ENCODE peak calls at places on chromosome 14, in eight cellular contexts. I is prostate gland, J is lower leg skin, Z is GM12892, K is GM12878, W is tibial nerve, U is esophagus squamous epithelium, H is sigmoid colon. N is an unnamed sample.
A peak's percentile ranks its signal among the peaks of the same experiment; 100 is the strongest.

GRCh38 chr14:94079891-94080605 is 954 bp downstream of the DDX24 start:
- DNase-seq in I (no peak), J (no peak), Z (no peak), K (no peak), W (no peak), U (no peak), H (no peak), N (no peak)

GRCh38 chr14:68255697-68256178 is 436.2 kb downstream of the RAD51B start:
- DNase-seq in I (no peak), J (no peak), Z (no peak), K (no peak), W (no peak), U (no peak), H (no peak), N (no peak)

GRCh38 chr14:98984719-98985041 is 287.3 kb downstream of the BCL11B start:
- DNase-seq in I (no peak), J (no peak), Z (no peak), K (no peak), W (no peak), U (no peak), H (no peak), N (no peak)

GRCh38 chr14:51507556-51508511 is 143.9 kb upstream of the FRMD6 start:
- DNase-seq in I (peak; percentile 62), J (peak; percentile 43), Z (no peak), K (no peak), W (peak; percentile 56), U (no peak), H (peak; percentile 89), N (no peak)

GRCh38 chr14:37118673-37119366 is 53.6 kb downstream of the SLC25A21 start:
- DNase-seq in I (no peak), J (no peak), Z (no peak), K (no peak), W (no peak), U (no peak), H (no peak), N (no peak)

GRCh38 chr14:53384536-53384935 is 231.4 kb upstream of the DDHD1 start:
- DNase-seq in I (no peak), J (no peak), Z (no peak), K (no peak), W (no peak), U (no peak), H (no peak), N (no peak)

GRCh38 chr14:80867091-80867490 is 74.4 kb downstream of the CEP128 start:
- DNase-seq in I (no peak), J (no peak), Z (no peak), K (no peak), W (no peak), U (no peak), H (no peak), N (no peak)

GRCh38 chr14:67536087-67536486 is 3.0 kb downstream of the PLEKHH1 start:
- DNase-seq in I (no peak), J (no peak), Z (no peak), K (no peak), W (no peak), U (no peak), H (peak; percentile 8), N (no peak)

GRCh38 chr14:100531591-100532121 is 55.6 kb downstream of the BEGAIN start:
- DNase-seq in I (no peak), J (no peak), Z (peak; percentile 5), K (no peak), W (no peak), U (no peak), H (peak; percentile 57), N (no peak)

GRCh38 chr14:32650030-32650429 is 288.6 kb upstream of the NPAS3 start:
- DNase-seq in I (no peak), J (no peak), Z (no peak), K (no peak), W (no peak), U (no peak), H (no peak), N (no peak)

GRCh38 chr14:80356413-80356812 is 145.1 kb upstream of the DIO2 start:
- DNase-seq in I (no peak), J (no peak), Z (no peak), K (no peak), W (no peak), U (no peak), H (no peak), N (no peak)

GRCh38 chr14:102256691-102257090 is 48.3 kb downstream of the MOK start:
- DNase-seq in I (no peak), J (no peak), Z (no peak), K (no peak), W (no peak), U (no peak), H (no peak), N (no peak)

GRCh38 chr14:68523994-68524725 is 268.7 kb downstream of the ZFP36L1 start:
- DNase-seq in I (no peak), J (peak; percentile 62), Z (no peak), K (no peak), W (no peak), U (no peak), H (no peak), N (no peak)

GRCh38 chr14:100246136-100246535 is 7.2 kb downstream of the YY1 start:
- DNase-seq in I (no peak), J (no peak), Z (no peak), K (no peak), W (no peak), U (no peak), H (no peak), N (no peak)

GRCh38 chr14:54589076-54589475 is 22.1 kb downstream of the SAMD4A start:
- DNase-seq in I (no peak), J (no peak), Z (no peak), K (no peak), W (no peak), U (no peak), H (no peak), N (no peak)

GRCh38 chr14:100429537-100429936 is 106.4 kb downstream of the SLC25A47 start:
- DNase-seq in I (no peak), J (no peak), Z (no peak), K (no peak), W (no peak), U (no peak), H (peak; percentile 32), N (no peak)

GRCh38 chr14:95231966-95232365 is 74.6 kb upstream of the DICER1 start:
- DNase-seq in I (no peak), J (no peak), Z (no peak), K (no peak), W (no peak), U (no peak), H (no peak), N (no peak)

GRCh38 chr14:95315156-95315555 is 4.6 kb downstream of the CLMN start:
- DNase-seq in I (no peak), J (no peak), Z (no peak), K (no peak), W (no peak), U (no peak), H (no peak), N (no peak)

GRCh38 chr14:31261859-31262739 is 54.5 kb upstream of the HECTD1 start:
- DNase-seq in I (no peak), J (peak; percentile 61), Z (no peak), K (peak; percentile 37), W (peak; percentile 83), U (no peak), H (peak; percentile 65), N (no peak)

GRCh38 chr14:100317897-100318808 is 5.0 kb upstream of the SLC25A47 start:
- DNase-seq in I (peak; percentile 49), J (no peak), Z (peak; percentile 88), K (no peak), W (peak; percentile 52), U (no peak), H (peak; percentile 87), N (no peak)

GRCh38 chr14:92651793-92652382 is 96.5 kb downstream of the LGMN start:
- DNase-seq in I (no peak), J (peak; percentile 49), Z (peak; percentile 50), K (no peak), W (peak; percentile 43), U (no peak), H (peak; percentile 85), N (no peak)
- TF ChIP-seq POLR2A in I (no peak), J (no peak), Z (peak; percentile 56), K (no peak), W (no peak), U (no peak), H (no peak), N (no peak)

DNA sequence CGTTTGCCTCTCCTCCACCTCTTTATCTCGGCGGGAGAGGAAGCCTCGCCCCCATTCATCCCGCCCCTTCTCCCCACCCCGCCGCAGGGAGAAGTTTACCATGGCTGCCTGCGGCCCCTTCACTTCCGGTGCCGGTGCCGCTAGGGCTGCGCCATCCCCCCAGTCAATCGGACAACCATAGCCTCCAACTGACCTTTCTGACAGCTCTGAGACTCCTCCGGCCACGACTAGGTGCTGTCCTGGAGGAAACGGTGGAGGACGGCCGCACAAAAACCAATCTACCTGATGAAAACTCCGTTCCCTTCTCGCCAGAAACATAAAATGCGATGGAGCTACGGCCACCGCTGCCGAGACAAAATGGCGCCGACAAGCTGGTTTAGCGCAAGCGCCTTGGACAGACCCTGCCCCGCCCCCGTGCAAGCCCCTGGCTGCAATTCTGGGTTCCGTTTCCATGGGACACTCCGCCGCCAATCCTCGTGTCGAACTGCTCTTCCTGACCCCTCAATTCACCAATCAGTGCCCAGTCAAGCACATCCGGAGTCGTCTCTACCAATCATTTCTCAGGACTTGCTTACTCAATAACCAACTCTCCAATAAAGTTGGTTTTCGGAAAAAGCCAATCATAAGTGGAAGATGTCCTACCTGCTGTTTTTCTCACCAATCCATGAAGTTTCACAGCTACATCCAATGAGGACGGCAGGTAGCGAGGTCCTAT is 436 bp upstream of the ARID4A start:
- DNase-seq in I (peak; percentile 99), J (peak; percentile 99), Z (peak; percentile 82), K (peak; percentile 100), W (peak; percentile 96), U (peak; percentile 94), H (peak; percentile 99), N (peak; percentile 78)
- TF ChIP-seq POLR2A in I (peak; percentile 53), J (peak; percentile 85), Z (peak; percentile 85), K (peak; percentile 85), W (peak; percentile 59), U (no peak), H (peak; percentile 74), N (peak; percentile 57)

GRCh38 chr14:34873591-34874385 is 1.4 kb downstream of the BAZ1A start:
- DNase-seq in I (peak; percentile 73), J (peak; percentile 87), Z (peak; percentile 63), K (peak; percentile 62), W (peak; percentile 78), U (peak; percentile 47), H (peak; percentile 91), N (peak; percentile 70)
- TF ChIP-seq POLR2A in I (peak; percentile 56), J (peak; percentile 66), Z (peak; percentile 81), K (peak; percentile 84), W (peak; percentile 25), U (peak; percentile 39), H (peak; percentile 53), N (no peak)

GRCh38 chr14:24080888-24081738 is 9.8 kb downstream of the CPNE6 start:
- DNase-seq in I (peak; percentile 54), J (no peak), Z (peak; percentile 91), K (no peak), W (no peak), U (peak; percentile 11), H (no peak), N (peak; percentile 34)
- TF ChIP-seq POLR2A in I (no peak), J (no peak), Z (peak; percentile 25), K (peak; percentile 77), W (no peak), U (no peak), H (no peak), N (peak; percentile 25)

N was measured in H54.